ENCODE peak calls at places on chromosome 3, in eight cellular contexts. One of them, this sample, is unnamed.

GRCh38 chr3:55339390-55339789 is 147.7 kb downstream of the WNT5A start:
- DNase-seq in fibroblast of lung: no peak
- DNase-seq in CD8-positive, alpha-beta memory T cell: no peak
- DNase-seq in NCI-H1417 treated with DMSO at 0.1 percent for 48 hours: no peak
- DNase-seq in activated T-helper 1 cell treated with anti-CD3 and anti-CD28 coated beads, Interleukin-12 subunit alpha, Interleukin-12 subunit beta, Interleukin-2, Interleukin-4 antibody, amounts not matched to agents 30 ng/mL and 10 ng/mL and 1 ng/mL, durations not matched to agents 14 hours and 24 hours and 36 hours: no peak
- DNase-seq in natural killer cell: no peak
- DNase-seq in amniotic epithelial cell: no peak
- DNase-seq in neural progenitor cell: no peak
- DNase-seq in this sample: no peak

GRCh38 chr3:98596902-98597500 is 3.6 kb upstream of the CPOX start:
- DNase-seq in natural killer cell: no peak
- DNase-seq in activated T-helper 1 cell treated with anti-CD3 and anti-CD28 coated beads, Interleukin-12 subunit alpha, Interleukin-12 subunit beta, Interleukin-2, Interleukin-4 antibody, amounts not matched to agents 30 ng/mL and 10 ng/mL and 1 ng/mL, durations not matched to agents 14 hours and 24 hours and 36 hours: no peak
- DNase-seq in CD8-positive, alpha-beta memory T cell: peak; percentile 18
- DNase-seq in fibroblast of lung: no peak
- DNase-seq in amniotic epithelial cell: no peak
- DNase-seq in NCI-H1417 treated with DMSO at 0.1 percent for 48 hours: no peak
- DNase-seq in neural progenitor cell: no peak
- DNase-seq in this sample: no peak

GRCh38 chr3:194323785-194324735 is 27.1 kb downstream of the CPN2 start:
- DNase-seq in neural progenitor cell: peak; percentile 40
- DNase-seq in amniotic epithelial cell: peak; percentile 75
- DNase-seq in fibroblast of lung: peak; percentile 70
- DNase-seq in natural killer cell: peak; percentile 33
- DNase-seq in NCI-H1417 treated with DMSO at 0.1 percent for 48 hours: no peak
- DNase-seq in activated T-helper 1 cell treated with anti-CD3 and anti-CD28 coated beads, Interleukin-12 subunit alpha, Interleukin-12 subunit beta, Interleukin-2, Interleukin-4 antibody, amounts not matched to agents 30 ng/mL and 10 ng/mL and 1 ng/mL, durations not matched to agents 14 hours and 24 hours and 36 hours: no peak
- DNase-seq in CD8-positive, alpha-beta memory T cell: peak; percentile 28
- DNase-seq in this sample: no peak

GRCh38 chr3:23834082-23834870 is 28.5 kb downstream of the UBE2E1 start:
- DNase-seq in NCI-H1417 treated with DMSO at 0.1 percent for 48 hours: no peak
- DNase-seq in natural killer cell: no peak
- DNase-seq in activated T-helper 1 cell treated with anti-CD3 and anti-CD28 coated beads, Interleukin-12 subunit alpha, Interleukin-12 subunit beta, Interleukin-2, Interleukin-4 antibody, amounts not matched to agents 30 ng/mL and 10 ng/mL and 1 ng/mL, durations not matched to agents 14 hours and 24 hours and 36 hours: no peak
- DNase-seq in neural progenitor cell: no peak
- DNase-seq in CD8-positive, alpha-beta memory T cell: no peak
- DNase-seq in fibroblast of lung: no peak
- DNase-seq in amniotic epithelial cell: peak; percentile 15
- DNase-seq in this sample: no peak

GRCh38 chr3:29718661-29719065 is 437.8 kb downstream of the RBMS3 start:
- DNase-seq in natural killer cell: no peak
- DNase-seq in amniotic epithelial cell: peak; percentile 88
- DNase-seq in NCI-H1417 treated with DMSO at 0.1 percent for 48 hours: no peak
- DNase-seq in fibroblast of lung: peak; percentile 36
- DNase-seq in activated T-helper 1 cell treated with anti-CD3 and anti-CD28 coated beads, Interleukin-12 subunit alpha, Interleukin-12 subunit beta, Interleukin-2, Interleukin-4 antibody, amounts not matched to agents 30 ng/mL and 10 ng/mL and 1 ng/mL, durations not matched to agents 14 hours and 24 hours and 36 hours: no peak
- DNase-seq in CD8-positive, alpha-beta memory T cell: no peak
- DNase-seq in neural progenitor cell: no peak
- DNase-seq in this sample: no peak

GRCh38 chr3:197178998-197179397 is 119.4 kb downstream of the DLG1 start:
- DNase-seq in fibroblast of lung: no peak
- DNase-seq in NCI-H1417 treated with DMSO at 0.1 percent for 48 hours: no peak
- DNase-seq in amniotic epithelial cell: no peak
- DNase-seq in CD8-positive, alpha-beta memory T cell: no peak
- DNase-seq in neural progenitor cell: no peak
- DNase-seq in activated T-helper 1 cell treated with anti-CD3 and anti-CD28 coated beads, Interleukin-12 subunit alpha, Interleukin-12 subunit beta, Interleukin-2, Interleukin-4 antibody, amounts not matched to agents 30 ng/mL and 10 ng/mL and 1 ng/mL, durations not matched to agents 14 hours and 24 hours and 36 hours: no peak
- DNase-seq in natural killer cell: no peak
- DNase-seq in this sample: no peak

GRCh38 chr3:154228561-154229216 is 95.6 kb downstream of the DHX36 start:
- DNase-seq in neural progenitor cell: no peak
- DNase-seq in activated T-helper 1 cell treated with anti-CD3 and anti-CD28 coated beads, Interleukin-12 subunit alpha, Interleukin-12 subunit beta, Interleukin-2, Interleukin-4 antibody, amounts not matched to agents 30 ng/mL and 10 ng/mL and 1 ng/mL, durations not matched to agents 14 hours and 24 hours and 36 hours: no peak
- DNase-seq in amniotic epithelial cell: peak; percentile 90
- DNase-seq in CD8-positive, alpha-beta memory T cell: no peak
- DNase-seq in fibroblast of lung: peak; percentile 72
- DNase-seq in NCI-H1417 treated with DMSO at 0.1 percent for 48 hours: no peak
- DNase-seq in natural killer cell: no peak
- DNase-seq in this sample: no peak

GRCh38 chr3:25585361-25586166 is 79.1 kb downstream of the TOP2B start:
- DNase-seq in neural progenitor cell: no peak
- DNase-seq in natural killer cell: no peak
- DNase-seq in amniotic epithelial cell: peak; percentile 50
- DNase-seq in CD8-positive, alpha-beta memory T cell: no peak
- DNase-seq in fibroblast of lung: peak; percentile 29
- DNase-seq in NCI-H1417 treated with DMSO at 0.1 percent for 48 hours: no peak
- DNase-seq in activated T-helper 1 cell treated with anti-CD3 and anti-CD28 coated beads, Interleukin-12 subunit alpha, Interleukin-12 subunit beta, Interleukin-2, Interleukin-4 antibody, amounts not matched to agents 30 ng/mL and 10 ng/mL and 1 ng/mL, durations not matched to agents 14 hours and 24 hours and 36 hours: no peak
- DNase-seq in this sample: no peak

GRCh38 chr3:194142156-194142910 is 6.4 kb downstream of the HES1 start:
- DNase-seq in fibroblast of lung: no peak
- DNase-seq in neural progenitor cell: peak; percentile 37
- DNase-seq in amniotic epithelial cell: peak; percentile 77
- DNase-seq in natural killer cell: no peak
- DNase-seq in NCI-H1417 treated with DMSO at 0.1 percent for 48 hours: no peak
- DNase-seq in CD8-positive, alpha-beta memory T cell: no peak
- DNase-seq in activated T-helper 1 cell treated with anti-CD3 and anti-CD28 coated beads, Interleukin-12 subunit alpha, Interleukin-12 subunit beta, Interleukin-2, Interleukin-4 antibody, amounts not matched to agents 30 ng/mL and 10 ng/mL and 1 ng/mL, durations not matched to agents 14 hours and 24 hours and 36 hours: no peak
- DNase-seq in this sample: no peak

GRCh38 chr3:9404680-9405079 is 7.3 kb downstream of the SETD5 start:
- DNase-seq in NCI-H1417 treated with DMSO at 0.1 percent for 48 hours: peak; percentile 37
- DNase-seq in activated T-helper 1 cell treated with anti-CD3 and anti-CD28 coated beads, Interleukin-12 subunit alpha, Interleukin-12 subunit beta, Interleukin-2, Interleukin-4 antibody, amounts not matched to agents 30 ng/mL and 10 ng/mL and 1 ng/mL, durations not matched to agents 14 hours and 24 hours and 36 hours: no peak
- DNase-seq in fibroblast of lung: no peak
- DNase-seq in amniotic epithelial cell: no peak
- DNase-seq in CD8-positive, alpha-beta memory T cell: no peak
- DNase-seq in neural progenitor cell: peak; percentile 32
- DNase-seq in natural killer cell: no peak
- DNase-seq in this sample: no peak

GRCh38 chr3:182824957-182825356 is 31.7 kb downstream of the ATP11B start:
- DNase-seq in activated T-helper 1 cell treated with anti-CD3 and anti-CD28 coated beads, Interleukin-12 subunit alpha, Interleukin-12 subunit beta, Interleukin-2, Interleukin-4 antibody, amounts not matched to agents 30 ng/mL and 10 ng/mL and 1 ng/mL, durations not matched to agents 14 hours and 24 hours and 36 hours: no peak
- DNase-seq in amniotic epithelial cell: no peak
- DNase-seq in natural killer cell: no peak
- DNase-seq in CD8-positive, alpha-beta memory T cell: no peak
- DNase-seq in fibroblast of lung: no peak
- DNase-seq in NCI-H1417 treated with DMSO at 0.1 percent for 48 hours: no peak
- DNase-seq in neural progenitor cell: no peak
- DNase-seq in this sample: no peak

GRCh38 chr3:110697961-110698360 is 373.7 kb upstream of the NECTIN3 start:
- DNase-seq in NCI-H1417 treated with DMSO at 0.1 percent for 48 hours: no peak
- DNase-seq in amniotic epithelial cell: peak; percentile 37
- DNase-seq in fibroblast of lung: no peak
- DNase-seq in CD8-positive, alpha-beta memory T cell: no peak
- DNase-seq in neural progenitor cell: no peak
- DNase-seq in activated T-helper 1 cell treated with anti-CD3 and anti-CD28 coated beads, Interleukin-12 subunit alpha, Interleukin-12 subunit beta, Interleukin-2, Interleukin-4 antibody, amounts not matched to agents 30 ng/mL and 10 ng/mL and 1 ng/mL, durations not matched to agents 14 hours and 24 hours and 36 hours: no peak
- DNase-seq in natural killer cell: no peak
- DNase-seq in this sample: no peak

GRCh38 chr3:39529551-39529950 is 62.1 kb downstream of the MOBP start:
- DNase-seq in neural progenitor cell: no peak
- DNase-seq in activated T-helper 1 cell treated with anti-CD3 and anti-CD28 coated beads, Interleukin-12 subunit alpha, Interleukin-12 subunit beta, Interleukin-2, Interleukin-4 antibody, amounts not matched to agents 30 ng/mL and 10 ng/mL and 1 ng/mL, durations not matched to agents 14 hours and 24 hours and 36 hours: no peak
- DNase-seq in NCI-H1417 treated with DMSO at 0.1 percent for 48 hours: no peak
- DNase-seq in fibroblast of lung: no peak
- DNase-seq in natural killer cell: no peak
- DNase-seq in amniotic epithelial cell: no peak
- DNase-seq in CD8-positive, alpha-beta memory T cell: no peak
- DNase-seq in this sample: no peak

GRCh38 chr3:54356299-54357037 is 234.1 kb downstream of the CACNA2D3 start:
- DNase-seq in NCI-H1417 treated with DMSO at 0.1 percent for 48 hours: no peak
- DNase-seq in natural killer cell: no peak
- DNase-seq in amniotic epithelial cell: no peak
- DNase-seq in fibroblast of lung: peak; percentile 53
- DNase-seq in CD8-positive, alpha-beta memory T cell: no peak
- DNase-seq in activated T-helper 1 cell treated with anti-CD3 and anti-CD28 coated beads, Interleukin-12 subunit alpha, Interleukin-12 subunit beta, Interleukin-2, Interleukin-4 antibody, amounts not matched to agents 30 ng/mL and 10 ng/mL and 1 ng/mL, durations not matched to agents 14 hours and 24 hours and 36 hours: no peak
- DNase-seq in neural progenitor cell: no peak
- DNase-seq in this sample: no peak

GRCh38 chr3:186826978-186827857 is 15.3 kb upstream of the ADIPOQ start:
- DNase-seq in activated T-helper 1 cell treated with anti-CD3 and anti-CD28 coated beads, Interleukin-12 subunit alpha, Interleukin-12 subunit beta, Interleukin-2, Interleukin-4 antibody, amounts not matched to agents 30 ng/mL and 10 ng/mL and 1 ng/mL, durations not matched to agents 14 hours and 24 hours and 36 hours: peak; percentile 87
- DNase-seq in NCI-H1417 treated with DMSO at 0.1 percent for 48 hours: peak; percentile 83
- DNase-seq in amniotic epithelial cell: peak; percentile 51
- DNase-seq in CD8-positive, alpha-beta memory T cell: peak; percentile 87
- DNase-seq in neural progenitor cell: peak; percentile 96
- DNase-seq in natural killer cell: peak; percentile 81
- DNase-seq in fibroblast of lung: peak; percentile 67
- DNase-seq in this sample: peak; percentile 85

GRCh38 chr3:14792691-14793121 is 26.1 kb upstream of the FGD5 start:
- DNase-seq in NCI-H1417 treated with DMSO at 0.1 percent for 48 hours: no peak
- DNase-seq in neural progenitor cell: no peak
- DNase-seq in natural killer cell: no peak
- DNase-seq in amniotic epithelial cell: no peak
- DNase-seq in activated T-helper 1 cell treated with anti-CD3 and anti-CD28 coated beads, Interleukin-12 subunit alpha, Interleukin-12 subunit beta, Interleukin-2, Interleukin-4 antibody, amounts not matched to agents 30 ng/mL and 10 ng/mL and 1 ng/mL, durations not matched to agents 14 hours and 24 hours and 36 hours: no peak
- DNase-seq in fibroblast of lung: no peak
- DNase-seq in CD8-positive, alpha-beta memory T cell: no peak
- DNase-seq in this sample: no peak

GRCh38 chr3:140365872-140366697 is 311.8 kb upstream of the TRIM42 start:
- DNase-seq in natural killer cell: no peak
- DNase-seq in amniotic epithelial cell: no peak
- DNase-seq in fibroblast of lung: no peak
- DNase-seq in CD8-positive, alpha-beta memory T cell: no peak
- DNase-seq in neural progenitor cell: no peak
- DNase-seq in activated T-helper 1 cell treated with anti-CD3 and anti-CD28 coated beads, Interleukin-12 subunit alpha, Interleukin-12 subunit beta, Interleukin-2, Interleukin-4 antibody, amounts not matched to agents 30 ng/mL and 10 ng/mL and 1 ng/mL, durations not matched to agents 14 hours and 24 hours and 36 hours: no peak
- DNase-seq in NCI-H1417 treated with DMSO at 0.1 percent for 48 hours: no peak
- DNase-seq in this sample: no peak

GRCh38 chr3:148309390-148310035 is 388.2 kb upstream of the AGTR1 start:
- DNase-seq in amniotic epithelial cell: peak; percentile 31
- DNase-seq in CD8-positive, alpha-beta memory T cell: no peak
- DNase-seq in activated T-helper 1 cell treated with anti-CD3 and anti-CD28 coated beads, Interleukin-12 subunit alpha, Interleukin-12 subunit beta, Interleukin-2, Interleukin-4 antibody, amounts not matched to agents 30 ng/mL and 10 ng/mL and 1 ng/mL, durations not matched to agents 14 hours and 24 hours and 36 hours: no peak
- DNase-seq in neural progenitor cell: peak; percentile 72
- DNase-seq in natural killer cell: no peak
- DNase-seq in fibroblast of lung: peak; percentile 40
- DNase-seq in NCI-H1417 treated with DMSO at 0.1 percent for 48 hours: no peak
- DNase-seq in this sample: peak; percentile 30

GRCh38 chr3:9552252-9552999 is 1.2 kb downstream of the LHFPL4 start:
- DNase-seq in NCI-H1417 treated with DMSO at 0.1 percent for 48 hours: no peak
- DNase-seq in neural progenitor cell: peak; percentile 92
- DNase-seq in fibroblast of lung: peak; percentile 62
- DNase-seq in activated T-helper 1 cell treated with anti-CD3 and anti-CD28 coated beads, Interleukin-12 subunit alpha, Interleukin-12 subunit beta, Interleukin-2, Interleukin-4 antibody, amounts not matched to agents 30 ng/mL and 10 ng/mL and 1 ng/mL, durations not matched to agents 14 hours and 24 hours and 36 hours: peak; percentile 23
- DNase-seq in amniotic epithelial cell: peak; percentile 55
- DNase-seq in CD8-positive, alpha-beta memory T cell: peak; percentile 5
- DNase-seq in natural killer cell: peak; percentile 23
- DNase-seq in this sample: peak; percentile 81

GRCh38 chr3:182058488-182058887 is 346.8 kb downstream of the SOX2 start:
- DNase-seq in natural killer cell: no peak
- DNase-seq in neural progenitor cell: no peak
- DNase-seq in CD8-positive, alpha-beta memory T cell: no peak
- DNase-seq in NCI-H1417 treated with DMSO at 0.1 percent for 48 hours: no peak
- DNase-seq in fibroblast of lung: peak; percentile 41
- DNase-seq in activated T-helper 1 cell treated with anti-CD3 and anti-CD28 coated beads, Interleukin-12 subunit alpha, Interleukin-12 subunit beta, Interleukin-2, Interleukin-4 antibody, amounts not matched to agents 30 ng/mL and 10 ng/mL and 1 ng/mL, durations not matched to agents 14 hours and 24 hours and 36 hours: no peak
- DNase-seq in amniotic epithelial cell: no peak
- DNase-seq in this sample: no peak

GRCh38 chr3:42673082-42673481 is 12.3 kb upstream of the KLHL40 start:
- DNase-seq in amniotic epithelial cell: no peak
- DNase-seq in natural killer cell: no peak
- DNase-seq in fibroblast of lung: no peak
- DNase-seq in activated T-helper 1 cell treated with anti-CD3 and anti-CD28 coated beads, Interleukin-12 subunit alpha, Interleukin-12 subunit beta, Interleukin-2, Interleukin-4 antibody, amounts not matched to agents 30 ng/mL and 10 ng/mL and 1 ng/mL, durations not matched to agents 14 hours and 24 hours and 36 hours: no peak
- DNase-seq in NCI-H1417 treated with DMSO at 0.1 percent for 48 hours: no peak
- DNase-seq in CD8-positive, alpha-beta memory T cell: no peak
- DNase-seq in neural progenitor cell: no peak
- DNase-seq in this sample: no peak

GRCh38 chr3:134216851-134217250 is 33.8 kb downstream of the RYK start:
- DNase-seq in fibroblast of lung: no peak
- DNase-seq in natural killer cell: no peak
- DNase-seq in NCI-H1417 treated with DMSO at 0.1 percent for 48 hours: no peak
- DNase-seq in CD8-positive, alpha-beta memory T cell: no peak
- DNase-seq in neural progenitor cell: no peak
- DNase-seq in amniotic epithelial cell: peak; percentile 70
- DNase-seq in activated T-helper 1 cell treated with anti-CD3 and anti-CD28 coated beads, Interleukin-12 subunit alpha, Interleukin-12 subunit beta, Interleukin-2, Interleukin-4 antibody, amounts not matched to agents 30 ng/mL and 10 ng/mL and 1 ng/mL, durations not matched to agents 14 hours and 24 hours and 36 hours: no peak
- DNase-seq in this sample: no peak

GRCh38 chr3:190101320-190102117 is 19.2 kb downstream of the P3H2 start:
- DNase-seq in natural killer cell: no peak
- DNase-seq in CD8-positive, alpha-beta memory T cell: no peak
- DNase-seq in fibroblast of lung: peak; percentile 89
- DNase-seq in activated T-helper 1 cell treated with anti-CD3 and anti-CD28 coated beads, Interleukin-12 subunit alpha, Interleukin-12 subunit beta, Interleukin-2, Interleukin-4 antibody, amounts not matched to agents 30 ng/mL and 10 ng/mL and 1 ng/mL, durations not matched to agents 14 hours and 24 hours and 36 hours: no peak
- DNase-seq in neural progenitor cell: peak; percentile 27
- DNase-seq in NCI-H1417 treated with DMSO at 0.1 percent for 48 hours: no peak
- DNase-seq in amniotic epithelial cell: peak; percentile 82
- DNase-seq in this sample: no peak

GRCh38 chr3:102206506-102207145 is 228.2 kb upstream of the ZPLD1 start:
- DNase-seq in fibroblast of lung: peak; percentile 76
- DNase-seq in natural killer cell: no peak
- DNase-seq in activated T-helper 1 cell treated with anti-CD3 and anti-CD28 coated beads, Interleukin-12 subunit alpha, Interleukin-12 subunit beta, Interleukin-2, Interleukin-4 antibody, amounts not matched to agents 30 ng/mL and 10 ng/mL and 1 ng/mL, durations not matched to agents 14 hours and 24 hours and 36 hours: no peak
- DNase-seq in amniotic epithelial cell: peak; percentile 70
- DNase-seq in CD8-positive, alpha-beta memory T cell: no peak
- DNase-seq in neural progenitor cell: no peak
- DNase-seq in NCI-H1417 treated with DMSO at 0.1 percent for 48 hours: no peak
- DNase-seq in this sample: no peak

GRCh38 chr3:53708001-53708621 is 138.1 kb downstream of the CHDH start:
- DNase-seq in natural killer cell: no peak
- DNase-seq in amniotic epithelial cell: no peak
- DNase-seq in CD8-positive, alpha-beta memory T cell: no peak
- DNase-seq in fibroblast of lung: no peak
- DNase-seq in neural progenitor cell: no peak
- DNase-seq in NCI-H1417 treated with DMSO at 0.1 percent for 48 hours: peak; percentile 49
- DNase-seq in activated T-helper 1 cell treated with anti-CD3 and anti-CD28 coated beads, Interleukin-12 subunit alpha, Interleukin-12 subunit beta, Interleukin-2, Interleukin-4 antibody, amounts not matched to agents 30 ng/mL and 10 ng/mL and 1 ng/mL, durations not matched to agents 14 hours and 24 hours and 36 hours: no peak
- DNase-seq in this sample: no peak

GRCh38 chr3:102745881-102746280 is 311.1 kb downstream of the ZPLD1 start:
- DNase-seq in fibroblast of lung: peak; percentile 8
- DNase-seq in amniotic epithelial cell: peak; percentile 3
- DNase-seq in activated T-helper 1 cell treated with anti-CD3 and anti-CD28 coated beads, Interleukin-12 subunit alpha, Interleukin-12 subunit beta, Interleukin-2, Interleukin-4 antibody, amounts not matched to agents 30 ng/mL and 10 ng/mL and 1 ng/mL, durations not matched to agents 14 hours and 24 hours and 36 hours: no peak
- DNase-seq in natural killer cell: no peak
- DNase-seq in NCI-H1417 treated with DMSO at 0.1 percent for 48 hours: no peak
- DNase-seq in CD8-positive, alpha-beta memory T cell: no peak
- DNase-seq in neural progenitor cell: no peak
- DNase-seq in this sample: no peak

GRCh38 chr3:56761887-56762605 is 39.7 kb downstream of the ARHGEF3 start:
- DNase-seq in CD8-positive, alpha-beta memory T cell: no peak
- DNase-seq in amniotic epithelial cell: peak; percentile 40
- DNase-seq in neural progenitor cell: no peak
- DNase-seq in NCI-H1417 treated with DMSO at 0.1 percent for 48 hours: no peak
- DNase-seq in activated T-helper 1 cell treated with anti-CD3 and anti-CD28 coated beads, Interleukin-12 subunit alpha, Interleukin-12 subunit beta, Interleukin-2, Interleukin-4 antibody, amounts not matched to agents 30 ng/mL and 10 ng/mL and 1 ng/mL, durations not matched to agents 14 hours and 24 hours and 36 hours: no peak
- DNase-seq in fibroblast of lung: peak; percentile 66
- DNase-seq in natural killer cell: no peak
- DNase-seq in this sample: no peak

GRCh38 chr3:140176526-140176925 is 241.5 kb downstream of the CLSTN2 start:
- DNase-seq in neural progenitor cell: no peak
- DNase-seq in natural killer cell: no peak
- DNase-seq in NCI-H1417 treated with DMSO at 0.1 percent for 48 hours: no peak
- DNase-seq in amniotic epithelial cell: no peak
- DNase-seq in CD8-positive, alpha-beta memory T cell: no peak
- DNase-seq in activated T-helper 1 cell treated with anti-CD3 and anti-CD28 coated beads, Interleukin-12 subunit alpha, Interleukin-12 subunit beta, Interleukin-2, Interleukin-4 antibody, amounts not matched to agents 30 ng/mL and 10 ng/mL and 1 ng/mL, durations not matched to agents 14 hours and 24 hours and 36 hours: no peak
- DNase-seq in fibroblast of lung: peak; percentile 76
- DNase-seq in this sample: no peak

GRCh38 chr3:55662683-55663082 is 175.6 kb upstream of the WNT5A start:
- DNase-seq in CD8-positive, alpha-beta memory T cell: no peak
- DNase-seq in activated T-helper 1 cell treated with anti-CD3 and anti-CD28 coated beads, Interleukin-12 subunit alpha, Interleukin-12 subunit beta, Interleukin-2, Interleukin-4 antibody, amounts not matched to agents 30 ng/mL and 10 ng/mL and 1 ng/mL, durations not matched to agents 14 hours and 24 hours and 36 hours: no peak
- DNase-seq in amniotic epithelial cell: peak; percentile 51
- DNase-seq in neural progenitor cell: no peak
- DNase-seq in fibroblast of lung: peak; percentile 81
- DNase-seq in NCI-H1417 treated with DMSO at 0.1 percent for 48 hours: no peak
- DNase-seq in natural killer cell: no peak
- DNase-seq in this sample: no peak

GRCh38 chr3:101484805-101485620 is 28.0 kb downstream of the SENP7 start:
- DNase-seq in activated T-helper 1 cell treated with anti-CD3 and anti-CD28 coated beads, Interleukin-12 subunit alpha, Interleukin-12 subunit beta, Interleukin-2, Interleukin-4 antibody, amounts not matched to agents 30 ng/mL and 10 ng/mL and 1 ng/mL, durations not matched to agents 14 hours and 24 hours and 36 hours: no peak
- DNase-seq in CD8-positive, alpha-beta memory T cell: no peak
- DNase-seq in neural progenitor cell: no peak
- DNase-seq in fibroblast of lung: peak; percentile 75
- DNase-seq in NCI-H1417 treated with DMSO at 0.1 percent for 48 hours: no peak
- DNase-seq in natural killer cell: no peak
- DNase-seq in amniotic epithelial cell: peak; percentile 69
- DNase-seq in this sample: no peak

This sample was measured in neuronal stem cell.